ENCODE peak calls at places on chromosomes 6 and 20, in ten cellular contexts. Q is iris pigment epithelial cell; S is astrocyte of the spinal cord; Y is tibial artery; W is stimulated activated CD4-positive, alpha-beta T cell treated with anti-CD3 and anti-CD28 coated beads, Interleukin-15, amount 100 ng/mL, for 1 hour; L is lower leg skin; N is activated CD8-positive, alpha-beta T cell treated with anti-CD3 and anti-CD28 coated beads for 36 hours; F is cerebellar cortex; G is choroid plexus epithelial cell; A is OCI-LY7. V is an unnamed sample.

GRCh38 chr6:110389689-110390382 is 25.5 kb downstream of the DDO start:
- DNase-seq in S (no peak), L (no peak), F (no peak), G (no peak), N (peak; percentile 16), A (peak; percentile 9), W (no peak), Q (no peak), Y (no peak), V (no peak)

GRCh38 chr6:40906759-40907158 is 132.3 kb downstream of the UNC5CL start:
- DNase-seq in G (no peak), L (no peak), W (no peak), A (no peak), S (peak; percentile 20), F (no peak), Y (no peak), Q (no peak), N (no peak), V (no peak)

GRCh38 chr6:118335325-118335724 is 212.8 kb upstream of the PLN start:
- DNase-seq in G (no peak), L (no peak), F (no peak), S (no peak), W (no peak), Q (no peak), N (no peak), A (no peak), Y (no peak), V (peak; percentile 43)

GRCh38 chr6:91045152-91045551 is 458.3 kb upstream of the MAP3K7 start:
- DNase-seq in Q (no peak), S (no peak), N (no peak), Y (no peak), G (peak; percentile 18), F (no peak), A (no peak), L (no peak), W (no peak), V (peak; percentile 13)

GRCh38 chr6:33007831-33008395 is 1.5 kb downstream of the HLA-DOA start:
- DNase-seq in N (no peak), W (no peak), F (no peak), A (no peak), Q (no peak), G (no peak), Y (no peak), S (no peak), L (no peak), V (no peak)

GRCh38 chr20:57594092-57594911 is 25.9 kb downstream of the ZBP1 start:
- DNase-seq in Q (peak; percentile 8), L (no peak), N (peak; percentile 67), S (peak; percentile 7), Y (no peak), F (peak; percentile 28), A (peak; percentile 63), G (peak; percentile 41), W (no peak), V (no peak)

GRCh38 chr6:44435500-44435899 is 48.0 kb downstream of the CDC5L start:
- DNase-seq in N (no peak), A (no peak), Y (no peak), F (no peak), G (no peak), S (no peak), Q (no peak), W (no peak), L (no peak), V (no peak)

GRCh38 chr20:62700261-62700925 is 8.2 kb upstream of the NTSR1 start:
- DNase-seq in N (no peak), Q (no peak), G (no peak), A (no peak), L (no peak), Y (no peak), S (no peak), F (peak; percentile 29), W (no peak), V (no peak)

GRCh38 chr20:2891343-2891742 is 18.1 kb downstream of the PTPRA start:
- DNase-seq in W (no peak), S (no peak), Q (no peak), G (no peak), Y (no peak), L (no peak), N (no peak), A (no peak), F (no peak), V (no peak)

GRCh38 chr6:34232901-34233300 is 3.8 kb upstream of the HMGA1 start:
- DNase-seq in L (no peak), W (no peak), Q (no peak), F (peak; percentile 53), G (no peak), N (no peak), S (peak; percentile 39), Y (no peak), A (no peak), V (no peak)

V was measured in NCI-H1092.